ENCODE peak calls at places on chromosomes 4 and X, in six cellular contexts. G is suprapubic skin, H is transverse colon, F is sigmoid colon, S is tibial nerve, D is vagina. C is an unnamed sample.

GRCh38 chrX:24024819-24025740 is 1.9 kb downstream of the KLHL15 start:
- DNase-seq in G (peak), H (peak), F (peak), S (peak), D (no peak), C (peak)

GRCh38 chrX:23803931-23804381 is 21.0 kb downstream of the SAT1 start:
- DNase-seq in G (no peak), H (peak), F (peak), S (no peak), D (no peak), C (peak)

GRCh38 chr4:129550281-129550785 is 454.4 kb downstream of the C4orf33 start:
- DNase-seq in G (no peak), H (no peak), F (no peak), S (no peak), D (no peak), C (no peak)

GRCh38 chr4:138765442-138765841 is 250.1 kb upstream of the NOCT start:
- DNase-seq in G (no peak), H (no peak), F (no peak), S (no peak), D (no peak), C (no peak)

GRCh38 chr4:10015140-10015753 is 6.0 kb downstream of the SLC2A9 start:
- DNase-seq in G (no peak), H (peak), F (no peak), S (no peak), D (no peak), C (no peak)

GRCh38 chr4:156336516-156336915 is 382.9 kb upstream of the CTSO start:
- DNase-seq in G (no peak), H (no peak), F (no peak), S (no peak), D (no peak), C (no peak)

GRCh38 chr4:161419822-161420221 is 744.0 kb downstream of the FSTL5 start:
- DNase-seq in G (no peak), H (no peak), F (no peak), S (no peak), D (no peak), C (no peak)

GRCh38 chrX:56947695-56948094 is 47.6 kb downstream of the SPIN3 start:
- DNase-seq in G (no peak), H (no peak), F (no peak), S (no peak), D (no peak), C (no peak)

GRCh38 chrX:39443240-39443639 is 642.0 kb downstream of the MID1IP1 start:
- DNase-seq in G (no peak), H (no peak), F (no peak), S (no peak), D (no peak), C (no peak)

GRCh38 chrX:150517303-150517896 is 51.0 kb upstream of the MTM1 start:
- DNase-seq in G (no peak), H (no peak), F (no peak), S (no peak), D (no peak), C (no peak)

GRCh38 chr4:181566490-181566889 is 676.7 kb upstream of the TENM3 start:
- DNase-seq in G (no peak), H (no peak), F (no peak), S (no peak), D (no peak), C (no peak)

GRCh38 chrX:41276661-41277506 is 57.1 kb upstream of the DDX3X start:
- DNase-seq in G (no peak), H (no peak), F (no peak), S (no peak), D (no peak), C (no peak)

GRCh38 chr4:21181716-21182115 is 481.5 kb downstream of the PACRGL start:
- DNase-seq in G (no peak), H (no peak), F (no peak), S (no peak), D (no peak), C (no peak)

GRCh38 chr4:3193531-3194203 is 55.3 kb upstream of the MSANTD1 start:
- DNase-seq in G (no peak), H (no peak), F (no peak), S (no peak), D (no peak), C (no peak)

GRCh38 chrX:38837389-38837788 is 36.1 kb downstream of the MID1IP1 start:
- DNase-seq in G (no peak), H (no peak), F (no peak), S (no peak), D (no peak), C (no peak)

GRCh38 chrX:1009771-1010170 is 202.7 kb downstream of the CRLF2 start:
- DNase-seq in G (peak), H (no peak), F (no peak), S (no peak), D (no peak), C (no peak)

GRCh38 chr4:19739101-19739651 is 512.5 kb upstream of the SLIT2 start:
- DNase-seq in G (no peak), H (no peak), F (no peak), S (no peak), D (no peak), C (peak)

GRCh38 chr4:154416183-154416543 is 75.4 kb downstream of the DCHS2 start:
- DNase-seq in G (no peak), H (peak), F (peak), S (no peak), D (no peak), C (no peak)

GRCh38 chr4:189126040-189126439 is 814.6 kb upstream of the FRG1 start:
- DNase-seq in G (no peak), H (no peak), F (no peak), S (no peak), D (no peak), C (no peak)
- TF ChIP-seq POLR2A in G (no peak), H (no peak), F (no peak), S (no peak), D (no peak), C (no peak)

DNA sequence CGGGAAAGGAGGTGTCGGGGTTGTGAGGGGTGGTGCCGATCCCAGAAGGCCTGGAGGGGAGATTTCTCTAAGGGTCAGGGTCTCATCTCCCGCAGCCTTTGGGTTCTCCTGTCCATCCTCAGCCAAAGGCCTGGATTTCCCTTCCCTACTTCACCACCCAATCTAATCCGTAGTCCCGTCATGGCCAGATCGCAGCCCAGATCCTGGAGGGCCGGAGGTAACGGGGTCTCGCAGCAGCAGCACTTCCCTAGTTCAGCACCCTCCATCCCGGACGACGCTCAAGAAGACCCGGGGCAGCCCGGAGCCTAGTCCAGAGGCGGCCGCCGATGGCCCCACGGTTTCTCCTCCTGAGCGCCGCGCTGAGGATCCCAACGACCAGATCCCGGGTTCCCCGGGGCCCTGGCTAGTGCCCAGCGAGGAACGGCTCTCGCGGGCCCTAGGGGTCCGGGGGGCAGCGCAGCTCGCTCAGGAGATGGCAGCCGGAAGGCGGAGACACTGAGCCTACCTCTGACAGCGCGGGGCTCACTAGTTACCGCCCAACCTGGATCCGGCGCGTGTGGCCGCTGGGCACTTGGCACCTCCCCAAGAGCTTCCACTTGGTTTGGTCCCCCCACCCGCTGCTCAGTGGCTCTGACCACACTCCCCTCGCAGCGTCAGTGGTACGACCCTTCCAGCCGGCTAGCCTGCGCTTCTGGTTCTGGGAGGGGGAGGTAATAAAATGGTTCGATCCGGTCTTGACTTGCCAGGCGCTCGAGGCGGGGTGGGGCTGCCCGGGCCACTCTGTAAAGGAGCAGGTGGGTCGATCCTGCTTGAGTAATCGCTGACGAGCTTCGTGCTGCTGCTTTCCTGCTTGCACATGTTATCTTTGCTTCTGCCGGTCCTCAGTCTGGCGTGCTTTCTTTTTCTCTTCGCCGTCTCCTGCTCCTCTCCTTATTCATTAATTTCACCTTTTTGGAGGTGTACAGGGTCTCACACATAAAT is 3.6 kb downstream of the MAGIX start:
- DNase-seq in G (no peak), H (peak), F (peak), S (peak), D (no peak), C (no peak)
- TF ChIP-seq POLR2A in G (no peak), H (peak), F (no peak), S (no peak), D (no peak), C (no peak)

GRCh38 chr4:910366-911091 is 21.6 kb downstream of the GAK start:
- DNase-seq in G (no peak), H (no peak), F (no peak), S (no peak), D (no peak), C (no peak)
- TF ChIP-seq POLR2A in G (no peak), H (no peak), F (no peak), S (no peak), D (no peak), C (no peak)

DNA sequence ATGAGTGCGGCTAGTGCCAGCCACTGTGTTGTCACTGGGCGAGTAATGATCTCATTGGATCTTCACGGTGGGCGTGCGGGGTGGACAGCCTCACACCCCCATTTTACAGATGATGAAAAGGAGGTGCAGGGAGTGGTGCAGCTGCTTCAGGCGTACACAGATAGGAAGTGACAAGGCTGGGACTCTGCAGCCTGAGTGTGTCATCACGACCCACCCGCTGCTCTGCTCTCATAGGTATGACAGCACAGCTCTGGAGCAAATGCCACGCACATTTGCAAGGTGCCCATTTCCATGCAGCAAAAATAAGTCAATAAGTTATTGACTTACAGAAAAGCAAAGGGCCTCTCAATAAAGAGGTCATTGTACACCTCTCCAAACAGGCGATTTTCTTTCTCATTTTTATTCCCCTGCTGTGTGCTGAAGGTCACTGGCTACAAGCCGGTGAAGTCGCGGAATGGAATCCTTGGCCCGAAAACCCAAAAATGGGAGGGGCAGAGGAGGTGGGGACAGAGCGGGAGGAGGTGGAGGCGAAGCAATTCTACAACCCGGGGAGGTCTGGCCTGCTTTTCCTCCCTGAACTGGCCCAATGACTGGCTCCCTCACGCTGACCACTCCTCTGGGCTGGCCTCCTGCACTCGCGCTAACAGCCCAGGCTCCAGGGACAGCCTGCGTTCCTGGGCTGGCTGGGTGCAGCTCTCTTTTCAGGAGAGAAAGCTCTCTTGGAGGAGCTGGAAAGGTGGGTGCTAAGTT is at the start of gene SOD3:
- DNase-seq in G (peak), H (peak), F (peak), S (peak), D (no peak), C (peak)
- TF ChIP-seq POLR2A in G (peak), H (peak), F (no peak), S (peak), D (no peak), C (peak)

GRCh38 chrX:107701493-107702121 is 73.3 kb downstream of the PRPS1 start:
- DNase-seq in G (no peak), H (no peak), F (peak), S (no peak), D (no peak), C (no peak)

GRCh38 chrX:107704181-107704580 is 71.4 kb downstream of the TSC22D3 start:
- DNase-seq in G (no peak), H (no peak), F (no peak), S (no peak), D (no peak), C (no peak)

GRCh38 chrX:107700802-107701201 is 72.5 kb downstream of the PRPS1 start:
- DNase-seq in G (no peak), H (no peak), F (no peak), S (no peak), D (no peak), C (no peak)

GRCh38 chrX:107699611-107700010 is 71.3 kb downstream of the PRPS1 start:
- DNase-seq in G (no peak), H (no peak), F (peak), S (no peak), D (no peak), C (no peak)

GRCh38 chrX:107700317-107700774 is 72.0 kb downstream of the PRPS1 start:
- DNase-seq in G (no peak), H (no peak), F (peak), S (no peak), D (no peak), C (peak)
- TF ChIP-seq POLR2A in G (no peak), H (no peak), F (no peak), S (peak), D (no peak), C (no peak)

DNA sequence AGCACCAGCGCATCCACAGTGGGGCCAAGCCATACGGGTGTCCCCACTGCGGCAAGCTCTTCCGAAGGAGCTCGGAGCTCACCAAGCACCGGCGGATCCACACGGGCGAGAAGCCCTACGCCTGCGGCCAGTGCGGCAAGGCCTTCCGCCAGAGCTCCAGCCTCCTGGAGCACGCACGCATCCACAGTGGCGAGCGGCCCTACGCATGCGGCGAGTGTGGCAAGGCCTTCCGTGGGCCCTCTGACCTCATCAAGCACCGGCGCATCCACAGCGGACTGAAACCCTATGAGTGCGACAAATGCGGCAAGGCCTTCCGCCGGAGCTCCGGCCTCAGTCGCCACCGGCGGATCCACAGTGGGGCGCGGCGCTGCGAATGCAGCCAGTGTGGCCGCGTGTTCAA is 13.6 kb downstream of the ZNF275 start:
- DNase-seq in G (no peak), H (no peak), F (no peak), S (no peak), D (no peak), C (no peak)
- TF ChIP-seq POLR2A in G (no peak), H (no peak), F (no peak), S (no peak), D (no peak), C (no peak)

GRCh38 chrX:153598541-153599191 is at the start of gene CCNQ:
- DNase-seq in G (no peak), H (peak), F (no peak), S (no peak), D (no peak), C (no peak)
- TF ChIP-seq POLR2A in G (no peak), H (peak), F (no peak), S (no peak), D (no peak), C (peak)